ENCODE peak calls at places on chromosomes 7 and 10, in eight cellular contexts. One of them, this sample, is unnamed.
A peak's percentile ranks its signal among the peaks of the same experiment; 100 is the strongest.

GRCh38 chr7:64867863-64868440 is 35.1 kb upstream of the ZNF273 start:
- DNase-seq in tibial artery: no peak
- DNase-seq in colonic mucosa: no peak
- DNase-seq in left ventricle myocardium inferior: no peak
- DNase-seq in MM.1S: no peak
- DNase-seq in upper lobe of right lung: no peak
- DNase-seq in heart left ventricle: no peak
- DNase-seq in GM23338: no peak
- DNase-seq in this sample: no peak

GRCh38 chr10:44974628-44975431 is 3.8 kb downstream of the DEPP1 start:
- DNase-seq in tibial artery: peak; percentile 84
- DNase-seq in colonic mucosa: peak; percentile 75
- DNase-seq in left ventricle myocardium inferior: peak; percentile 79
- DNase-seq in MM.1S: peak; percentile 45
- DNase-seq in upper lobe of right lung: peak; percentile 86
- DNase-seq in heart left ventricle: peak; percentile 82
- DNase-seq in GM23338: peak; percentile 75
- DNase-seq in this sample: peak; percentile 77

GRCh38 chr7:99224263-99224947 is 16.5 kb upstream of the KPNA7 start:
- DNase-seq in tibial artery: peak; percentile 61
- DNase-seq in colonic mucosa: peak; percentile 67
- DNase-seq in left ventricle myocardium inferior: no peak
- DNase-seq in MM.1S: no peak
- DNase-seq in upper lobe of right lung: no peak
- DNase-seq in heart left ventricle: no peak
- DNase-seq in GM23338: no peak
- DNase-seq in this sample: peak; percentile 75

GRCh38 chr7:158531661-158532060 is 56.0 kb downstream of the PTPRN2 start:
- DNase-seq in tibial artery: no peak
- DNase-seq in colonic mucosa: no peak
- DNase-seq in left ventricle myocardium inferior: no peak
- DNase-seq in MM.1S: no peak
- DNase-seq in upper lobe of right lung: no peak
- DNase-seq in heart left ventricle: no peak
- DNase-seq in GM23338: no peak
- DNase-seq in this sample: no peak

GRCh38 chr10:119206603-119207366 is 586 bp upstream of the GRK5 start:
- DNase-seq in tibial artery: peak; percentile 70
- DNase-seq in colonic mucosa: peak; percentile 66
- DNase-seq in left ventricle myocardium inferior: peak; percentile 77
- DNase-seq in MM.1S: peak; percentile 74
- DNase-seq in upper lobe of right lung: peak; percentile 88
- DNase-seq in heart left ventricle: peak; percentile 83
- DNase-seq in GM23338: peak; percentile 76
- DNase-seq in this sample: peak; percentile 48

GRCh38 chr7:42082144-42082543 is 154.9 kb downstream of the GLI3 start:
- DNase-seq in tibial artery: no peak
- DNase-seq in colonic mucosa: no peak
- DNase-seq in left ventricle myocardium inferior: no peak
- DNase-seq in MM.1S: no peak
- DNase-seq in upper lobe of right lung: no peak
- DNase-seq in heart left ventricle: no peak
- DNase-seq in GM23338: no peak
- DNase-seq in this sample: no peak

GRCh38 chr10:82091413-82091812 is 216.4 kb downstream of the NRG3 start:
- DNase-seq in tibial artery: no peak
- DNase-seq in colonic mucosa: no peak
- DNase-seq in left ventricle myocardium inferior: no peak
- DNase-seq in MM.1S: no peak
- DNase-seq in upper lobe of right lung: no peak
- DNase-seq in heart left ventricle: no peak
- DNase-seq in GM23338: no peak
- DNase-seq in this sample: no peak

GRCh38 chr7:23604296-23604640 is 7.1 kb downstream of the CCDC126 start:
- DNase-seq in tibial artery: no peak
- DNase-seq in colonic mucosa: no peak
- DNase-seq in left ventricle myocardium inferior: no peak
- DNase-seq in MM.1S: no peak
- DNase-seq in upper lobe of right lung: no peak
- DNase-seq in heart left ventricle: no peak
- DNase-seq in GM23338: no peak
- DNase-seq in this sample: no peak

GRCh38 chr7:105389090-105389650 is 449 bp upstream of the SRPK2 start:
- DNase-seq in tibial artery: peak; percentile 46
- DNase-seq in colonic mucosa: peak; percentile 46
- DNase-seq in left ventricle myocardium inferior: peak; percentile 49
- DNase-seq in MM.1S: peak; percentile 26
- DNase-seq in upper lobe of right lung: peak; percentile 76
- DNase-seq in heart left ventricle: peak; percentile 44
- DNase-seq in GM23338: peak; percentile 78
- DNase-seq in this sample: peak; percentile 78

GRCh38 chr10:50798297-50798696 is 58.6 kb downstream of the ASAH2B start:
- DNase-seq in tibial artery: no peak
- DNase-seq in colonic mucosa: no peak
- DNase-seq in left ventricle myocardium inferior: no peak
- DNase-seq in MM.1S: no peak
- DNase-seq in upper lobe of right lung: no peak
- DNase-seq in heart left ventricle: no peak
- DNase-seq in GM23338: peak; percentile 31
- DNase-seq in this sample: no peak

GRCh38 chr7:102728-103127 is 89.6 kb upstream of the FAM20C start:
- DNase-seq in tibial artery: no peak
- DNase-seq in colonic mucosa: no peak
- DNase-seq in left ventricle myocardium inferior: no peak
- DNase-seq in MM.1S: no peak
- DNase-seq in upper lobe of right lung: no peak
- DNase-seq in heart left ventricle: no peak
- DNase-seq in GM23338: no peak
- DNase-seq in this sample: no peak

GRCh38 chr10:110008518-110009339 is 945 bp downstream of the ADD3 start:
- DNase-seq in tibial artery: no peak
- DNase-seq in colonic mucosa: peak; percentile 84
- DNase-seq in left ventricle myocardium inferior: peak; percentile 55
- DNase-seq in MM.1S: peak; percentile 80
- DNase-seq in upper lobe of right lung: peak; percentile 69
- DNase-seq in heart left ventricle: peak; percentile 63
- DNase-seq in GM23338: peak; percentile 67
- DNase-seq in this sample: peak; percentile 65

GRCh38 chr7:23418046-23418445 is 52.2 kb downstream of the IGF2BP3 start:
- DNase-seq in tibial artery: no peak
- DNase-seq in colonic mucosa: no peak
- DNase-seq in left ventricle myocardium inferior: no peak
- DNase-seq in MM.1S: peak; percentile 69
- DNase-seq in upper lobe of right lung: no peak
- DNase-seq in heart left ventricle: no peak
- DNase-seq in GM23338: no peak
- DNase-seq in this sample: no peak

GRCh38 chr10:122181055-122181732 is 89.9 kb upstream of the BTBD16 start:
- DNase-seq in tibial artery: no peak
- DNase-seq in colonic mucosa: no peak
- DNase-seq in left ventricle myocardium inferior: no peak
- DNase-seq in MM.1S: no peak
- DNase-seq in upper lobe of right lung: no peak
- DNase-seq in heart left ventricle: no peak
- DNase-seq in GM23338: no peak
- DNase-seq in this sample: no peak

GRCh38 chr7:50397320-50397970 is 52.7 kb downstream of the FIGNL1 start:
- DNase-seq in tibial artery: no peak
- DNase-seq in colonic mucosa: no peak
- DNase-seq in left ventricle myocardium inferior: no peak
- DNase-seq in MM.1S: peak; percentile 11
- DNase-seq in upper lobe of right lung: no peak
- DNase-seq in heart left ventricle: no peak
- DNase-seq in GM23338: no peak
- DNase-seq in this sample: no peak

DNA sequence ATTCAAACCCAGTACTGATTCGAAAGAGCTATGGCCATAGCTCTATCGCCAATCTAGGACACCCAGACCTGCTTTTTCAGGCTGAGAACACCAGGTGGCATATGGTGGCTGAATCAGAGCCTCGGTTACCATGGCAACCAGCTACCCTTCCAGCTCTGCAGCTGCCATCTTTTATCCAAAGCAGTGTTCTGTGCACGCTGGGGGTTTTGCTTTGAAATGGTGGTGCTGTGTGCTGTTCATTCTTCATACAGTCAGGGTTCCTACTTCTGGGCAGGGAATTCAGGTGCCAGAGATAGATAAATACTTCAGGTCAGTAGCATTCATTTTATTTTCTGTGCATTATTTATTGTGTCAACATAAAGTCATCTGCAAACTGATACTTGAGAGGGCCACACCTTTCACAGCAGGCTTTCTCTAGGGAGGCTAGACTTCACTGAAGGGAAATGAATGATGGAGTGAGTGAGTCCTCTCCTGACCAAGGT is 85.4 kb downstream of the AKR1D1 start:
- DNase-seq in tibial artery: peak; percentile 66
- DNase-seq in colonic mucosa: peak; percentile 86
- DNase-seq in left ventricle myocardium inferior: peak; percentile 52
- DNase-seq in MM.1S: peak; percentile 96
- DNase-seq in upper lobe of right lung: peak; percentile 76
- DNase-seq in heart left ventricle: peak; percentile 82
- DNase-seq in GM23338: peak; percentile 99
- DNase-seq in this sample: peak; percentile 54
- TF ChIP-seq CTCF in tibial artery: peak; percentile 31
- TF ChIP-seq CTCF in colonic mucosa: peak; percentile 67
- TF ChIP-seq CTCF in left ventricle myocardium inferior: peak; percentile 77
- TF ChIP-seq CTCF in MM.1S: peak; percentile 90
- TF ChIP-seq CTCF in upper lobe of right lung: peak; percentile 62
- TF ChIP-seq CTCF in heart left ventricle: peak; percentile 67
- TF ChIP-seq CTCF in GM23338: peak; percentile 93
- TF ChIP-seq CTCF in this sample: peak; percentile 30

DNA sequence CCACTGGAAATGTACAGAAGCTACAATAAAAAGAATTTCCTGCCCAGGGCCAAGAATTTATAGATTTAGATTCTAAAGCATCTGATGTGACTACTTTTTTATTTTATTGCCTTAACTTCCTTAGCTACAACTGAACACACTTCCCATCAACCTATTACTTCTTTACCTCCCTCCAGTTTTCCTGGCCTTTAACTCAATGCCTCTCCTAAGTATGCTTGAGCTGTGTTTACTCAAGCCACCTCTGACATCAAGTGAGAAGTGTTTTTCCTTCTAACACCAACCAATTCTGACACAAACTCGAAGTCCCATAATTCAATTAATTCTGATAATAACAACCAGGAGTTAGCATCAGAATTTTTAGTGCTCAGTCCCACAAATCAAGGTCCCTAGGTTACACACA is 170.0 kb downstream of the IMMP2L start:
- DNase-seq in tibial artery: no peak
- DNase-seq in colonic mucosa: no peak
- DNase-seq in left ventricle myocardium inferior: no peak
- DNase-seq in MM.1S: no peak
- DNase-seq in upper lobe of right lung: no peak
- DNase-seq in heart left ventricle: no peak
- DNase-seq in GM23338: no peak
- DNase-seq in this sample: no peak
- H3K27ac ChIP-seq in tibial artery: no peak overlapping the region
- H3K27ac ChIP-seq in colonic mucosa: no peak overlapping the region
- H3K27ac ChIP-seq in left ventricle myocardium inferior: peak overlapping the region; percentile 73
- H3K27ac ChIP-seq in MM.1S: no peak overlapping the region
- H3K27ac ChIP-seq in upper lobe of right lung: no peak overlapping the region
- H3K27ac ChIP-seq in heart left ventricle: peak overlapping the region; percentile 49
- H3K27ac ChIP-seq in GM23338: no peak overlapping the region
- H3K27ac ChIP-seq in this sample: no peak overlapping the region

GRCh38 chr10:132562177-132562915 is 24.8 kb downstream of the INPP5A start:
- DNase-seq in tibial artery: no peak
- DNase-seq in colonic mucosa: no peak
- DNase-seq in left ventricle myocardium inferior: no peak
- DNase-seq in MM.1S: no peak
- DNase-seq in upper lobe of right lung: no peak
- DNase-seq in heart left ventricle: no peak
- DNase-seq in GM23338: no peak
- DNase-seq in this sample: peak; percentile 49

GRCh38 chr10:132558516-132559413 is 21.2 kb downstream of the INPP5A start:
- DNase-seq in tibial artery: no peak
- DNase-seq in colonic mucosa: no peak
- DNase-seq in left ventricle myocardium inferior: no peak
- DNase-seq in MM.1S: no peak
- DNase-seq in upper lobe of right lung: no peak
- DNase-seq in heart left ventricle: no peak
- DNase-seq in GM23338: no peak
- DNase-seq in this sample: peak; percentile 15

GRCh38 chr10:132559538-132559937 is 22.0 kb downstream of the INPP5A start:
- DNase-seq in tibial artery: no peak
- DNase-seq in colonic mucosa: no peak
- DNase-seq in left ventricle myocardium inferior: no peak
- DNase-seq in MM.1S: no peak
- DNase-seq in upper lobe of right lung: no peak
- DNase-seq in heart left ventricle: no peak
- DNase-seq in GM23338: no peak
- DNase-seq in this sample: no peak

GRCh38 chr10:132557696-132558515 is 20.3 kb downstream of the INPP5A start:
- DNase-seq in tibial artery: no peak
- DNase-seq in colonic mucosa: no peak
- DNase-seq in left ventricle myocardium inferior: no peak
- DNase-seq in MM.1S: no peak
- DNase-seq in upper lobe of right lung: no peak
- DNase-seq in heart left ventricle: no peak
- DNase-seq in GM23338: no peak
- DNase-seq in this sample: peak; percentile 12

GRCh38 chr10:132560248-132560731 is 22.7 kb downstream of the INPP5A start:
- DNase-seq in tibial artery: no peak
- DNase-seq in colonic mucosa: no peak
- DNase-seq in left ventricle myocardium inferior: no peak
- DNase-seq in MM.1S: no peak
- DNase-seq in upper lobe of right lung: no peak
- DNase-seq in heart left ventricle: no peak
- DNase-seq in GM23338: no peak
- DNase-seq in this sample: no peak
- H3K4me1 ChIP-seq in tibial artery: peaks cover 85% of the 10 kb centered on the region
- H3K4me1 ChIP-seq in colonic mucosa: no peaks in the 10 kb centered on the region
- H3K4me1 ChIP-seq in left ventricle myocardium inferior: peaks cover 89% of the 10 kb centered on the region
- H3K4me1 ChIP-seq in MM.1S: no peaks in the 10 kb centered on the region
- H3K4me1 ChIP-seq in upper lobe of right lung: peaks cover 8% of the 10 kb centered on the region
- H3K4me1 ChIP-seq in heart left ventricle: peaks cover 67% of the 10 kb centered on the region
- H3K4me1 ChIP-seq in GM23338: no peaks in the 10 kb centered on the region
- H3K4me1 ChIP-seq in this sample: no peaks in the 10 kb centered on the region

GRCh38 chr10:81082621-81083376 is 545.1 kb downstream of the SH2D4B start:
- DNase-seq in tibial artery: no peak
- DNase-seq in colonic mucosa: no peak
- DNase-seq in left ventricle myocardium inferior: no peak
- DNase-seq in MM.1S: no peak
- DNase-seq in upper lobe of right lung: no peak
- DNase-seq in heart left ventricle: no peak
- DNase-seq in GM23338: peak; percentile 1
- DNase-seq in this sample: no peak

DNA sequence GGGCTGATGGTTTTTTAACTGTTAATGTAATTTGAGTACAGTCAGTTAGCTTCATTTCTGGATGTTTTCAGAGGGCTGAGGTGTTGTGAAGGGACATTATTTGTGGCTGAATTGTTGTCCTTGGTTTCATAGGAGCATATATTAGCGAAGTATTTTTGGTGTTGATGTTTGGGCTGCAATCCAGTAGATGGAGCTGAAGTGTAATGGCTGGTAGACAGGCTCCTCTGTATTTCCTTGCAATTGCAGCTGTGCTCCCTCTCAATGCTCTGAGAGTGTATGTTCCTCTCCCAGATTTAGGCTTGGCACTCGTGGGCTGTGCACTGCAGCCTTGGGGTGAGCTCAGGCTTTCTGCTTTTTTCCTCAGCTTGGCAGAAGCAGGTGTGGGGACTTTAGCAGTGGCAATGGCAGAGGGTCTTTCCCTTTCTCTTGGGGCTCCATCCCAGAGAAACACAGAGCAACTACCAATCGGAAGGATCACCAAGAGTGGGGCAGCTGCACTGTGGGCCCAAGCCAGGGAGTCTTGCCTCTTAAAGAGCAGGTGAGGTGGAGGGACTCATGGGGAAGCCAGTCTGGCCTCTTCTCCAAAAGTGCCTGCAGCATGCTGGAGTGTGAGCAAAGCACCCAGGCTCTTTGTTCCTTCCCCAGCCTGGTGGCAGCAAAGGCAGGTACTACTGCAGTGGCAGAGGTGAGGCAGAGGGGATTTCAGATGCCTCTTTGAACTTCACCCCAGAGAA is 544.4 kb downstream of the SH2D4B start:
- DNase-seq in tibial artery: no peak
- DNase-seq in colonic mucosa: no peak
- DNase-seq in left ventricle myocardium inferior: no peak
- DNase-seq in MM.1S: peak; percentile 59
- DNase-seq in upper lobe of right lung: no peak
- DNase-seq in heart left ventricle: no peak
- DNase-seq in GM23338: peak; percentile 71
- DNase-seq in this sample: no peak
- TF ChIP-seq CTCF in tibial artery: no peak
- TF ChIP-seq CTCF in colonic mucosa: no peak
- TF ChIP-seq CTCF in left ventricle myocardium inferior: no peak
- TF ChIP-seq CTCF in MM.1S: peak; percentile 69
- TF ChIP-seq CTCF in upper lobe of right lung: no peak
- TF ChIP-seq CTCF in heart left ventricle: no peak
- TF ChIP-seq CTCF in GM23338: peak; percentile 84
- TF ChIP-seq CTCF in this sample: no peak